ENCODE peak calls at places on chromosomes 3 and 15, in six cellular contexts. One of them, this sample, is unnamed.

GRCh38 chr3:105613120-105613519 is 246.4 kb downstream of the ALCAM start:
- DNase-seq in brain microvascular endothelial cell: no peak
- DNase-seq in left ventricle myocardium inferior: no peak
- DNase-seq in HepG2: no peak
- DNase-seq in stomach: no peak
- DNase-seq in cardiac fibroblast: peak
- DNase-seq in this sample: no peak

GRCh38 chr3:161671141-161671540 is 174.5 kb downstream of the OTOL1 start:
- DNase-seq in brain microvascular endothelial cell: no peak
- DNase-seq in left ventricle myocardium inferior: no peak
- DNase-seq in HepG2: no peak
- DNase-seq in stomach: no peak
- DNase-seq in cardiac fibroblast: no peak
- DNase-seq in this sample: no peak

GRCh38 chr15:34435658-34436057 is 1.9 kb downstream of the GOLGA8A start:
- DNase-seq in brain microvascular endothelial cell: no peak
- DNase-seq in left ventricle myocardium inferior: no peak
- DNase-seq in HepG2: no peak
- DNase-seq in stomach: no peak
- DNase-seq in cardiac fibroblast: no peak
- DNase-seq in this sample: no peak

GRCh38 chr3:182597621-182598041 is 195.7 kb upstream of the ATP11B start:
- DNase-seq in brain microvascular endothelial cell: no peak
- DNase-seq in left ventricle myocardium inferior: no peak
- DNase-seq in HepG2: no peak
- DNase-seq in stomach: no peak
- DNase-seq in cardiac fibroblast: no peak
- DNase-seq in this sample: peak

GRCh38 chr15:71272932-71273331 is 157.7 kb downstream of the THSD4 start:
- DNase-seq in brain microvascular endothelial cell: peak
- DNase-seq in left ventricle myocardium inferior: no peak
- DNase-seq in HepG2: no peak
- DNase-seq in stomach: no peak
- DNase-seq in cardiac fibroblast: peak
- DNase-seq in this sample: peak

GRCh38 chr15:67828969-67829646 is 3.8 kb downstream of the SKOR1 start:
- DNase-seq in brain microvascular endothelial cell: no peak
- DNase-seq in left ventricle myocardium inferior: no peak
- DNase-seq in HepG2: no peak
- DNase-seq in stomach: no peak
- DNase-seq in cardiac fibroblast: no peak
- DNase-seq in this sample: no peak

GRCh38 chr15:96619171-96619570 is 288.7 kb downstream of the NR2F2 start:
- DNase-seq in brain microvascular endothelial cell: no peak
- DNase-seq in left ventricle myocardium inferior: no peak
- DNase-seq in HepG2: no peak
- DNase-seq in stomach: no peak
- DNase-seq in cardiac fibroblast: no peak
- DNase-seq in this sample: no peak

GRCh38 chr15:85125056-85125661 is 143.5 kb downstream of the PDE8A start:
- DNase-seq in brain microvascular endothelial cell: peak
- DNase-seq in left ventricle myocardium inferior: no peak
- DNase-seq in HepG2: no peak
- DNase-seq in stomach: no peak
- DNase-seq in cardiac fibroblast: peak
- DNase-seq in this sample: peak

GRCh38 chr3:114558271-114558670 is 264.4 kb downstream of the TIGIT start:
- DNase-seq in brain microvascular endothelial cell: no peak
- DNase-seq in left ventricle myocardium inferior: no peak
- DNase-seq in HepG2: no peak
- DNase-seq in stomach: no peak
- DNase-seq in cardiac fibroblast: no peak
- DNase-seq in this sample: no peak

GRCh38 chr15:90838066-90838465 is 30.3 kb upstream of the FURIN start:
- DNase-seq in brain microvascular endothelial cell: no peak
- DNase-seq in left ventricle myocardium inferior: no peak
- DNase-seq in HepG2: no peak
- DNase-seq in stomach: no peak
- DNase-seq in cardiac fibroblast: no peak
- DNase-seq in this sample: no peak

GRCh38 chr3:71247221-71247947 is 336.1 kb downstream of the FOXP1 start:
- DNase-seq in brain microvascular endothelial cell: peak
- DNase-seq in left ventricle myocardium inferior: peak
- DNase-seq in HepG2: peak
- DNase-seq in stomach: no peak
- DNase-seq in cardiac fibroblast: no peak
- DNase-seq in this sample: no peak

GRCh38 chr3:154220462-154220861 is 99.3 kb downstream of the ARHGEF26 start:
- DNase-seq in brain microvascular endothelial cell: no peak
- DNase-seq in left ventricle myocardium inferior: no peak
- DNase-seq in HepG2: peak
- DNase-seq in stomach: no peak
- DNase-seq in cardiac fibroblast: no peak
- DNase-seq in this sample: no peak

GRCh38 chr15:63178034-63178433 is 11.4 kb upstream of the RAB8B start:
- DNase-seq in brain microvascular endothelial cell: no peak
- DNase-seq in left ventricle myocardium inferior: no peak
- DNase-seq in HepG2: peak
- DNase-seq in stomach: no peak
- DNase-seq in cardiac fibroblast: peak
- DNase-seq in this sample: no peak

GRCh38 chr15:99727733-99728132 is 5.5 kb downstream of the LYSMD4 start:
- DNase-seq in brain microvascular endothelial cell: no peak
- DNase-seq in left ventricle myocardium inferior: no peak
- DNase-seq in HepG2: no peak
- DNase-seq in stomach: no peak
- DNase-seq in cardiac fibroblast: no peak
- DNase-seq in this sample: no peak

GRCh38 chr3:55750525-55750924 is 263.4 kb upstream of the WNT5A start:
- DNase-seq in brain microvascular endothelial cell: peak
- DNase-seq in left ventricle myocardium inferior: no peak
- DNase-seq in HepG2: no peak
- DNase-seq in stomach: no peak
- DNase-seq in cardiac fibroblast: peak
- DNase-seq in this sample: peak

GRCh38 chr3:187041362-187042061 is 97.8 kb downstream of the RPL39L start:
- DNase-seq in brain microvascular endothelial cell: peak
- DNase-seq in left ventricle myocardium inferior: no peak
- DNase-seq in HepG2: peak
- DNase-seq in stomach: no peak
- DNase-seq in cardiac fibroblast: peak
- DNase-seq in this sample: no peak

GRCh38 chr3:8985876-8986275 is 22.6 kb upstream of the RAD18 start:
- DNase-seq in brain microvascular endothelial cell: no peak
- DNase-seq in left ventricle myocardium inferior: no peak
- DNase-seq in HepG2: no peak
- DNase-seq in stomach: no peak
- DNase-seq in cardiac fibroblast: no peak
- DNase-seq in this sample: no peak

GRCh38 chr3:11606865-11607440 is 36.8 kb downstream of the VGLL4 start:
- DNase-seq in brain microvascular endothelial cell: no peak
- DNase-seq in left ventricle myocardium inferior: no peak
- DNase-seq in HepG2: no peak
- DNase-seq in stomach: no peak
- DNase-seq in cardiac fibroblast: no peak
- DNase-seq in this sample: no peak

GRCh38 chr3:179045719-179046402 is 25.7 kb downstream of the ZMAT3 start:
- DNase-seq in brain microvascular endothelial cell: no peak
- DNase-seq in left ventricle myocardium inferior: no peak
- DNase-seq in HepG2: no peak
- DNase-seq in stomach: no peak
- DNase-seq in cardiac fibroblast: no peak
- DNase-seq in this sample: no peak

GRCh38 chr3:50580683-50581458 is 11.5 kb downstream of the HEMK1 start:
- DNase-seq in brain microvascular endothelial cell: no peak
- DNase-seq in left ventricle myocardium inferior: no peak
- DNase-seq in HepG2: no peak
- DNase-seq in stomach: no peak
- DNase-seq in cardiac fibroblast: no peak
- DNase-seq in this sample: no peak

GRCh38 chr3:139935071-139935865 is at the start of gene CLSTN2:
- DNase-seq in brain microvascular endothelial cell: peak
- DNase-seq in left ventricle myocardium inferior: peak
- DNase-seq in HepG2: no peak
- DNase-seq in stomach: peak
- DNase-seq in cardiac fibroblast: peak
- DNase-seq in this sample: no peak

GRCh38 chr3:80970292-80970691 is 791.2 kb downstream of the GBE1 start:
- DNase-seq in brain microvascular endothelial cell: no peak
- DNase-seq in left ventricle myocardium inferior: no peak
- DNase-seq in HepG2: no peak
- DNase-seq in stomach: no peak
- DNase-seq in cardiac fibroblast: no peak
- DNase-seq in this sample: no peak

GRCh38 chr3:52052831-52053306 is 3.5 kb downstream of the DUSP7 start:
- DNase-seq in brain microvascular endothelial cell: peak
- DNase-seq in left ventricle myocardium inferior: peak
- DNase-seq in HepG2: peak
- DNase-seq in stomach: peak
- DNase-seq in cardiac fibroblast: peak
- DNase-seq in this sample: no peak

GRCh38 chr3:52054689-52055511 is 1.5 kb downstream of the DUSP7 start:
- DNase-seq in brain microvascular endothelial cell: no peak
- DNase-seq in left ventricle myocardium inferior: no peak
- DNase-seq in HepG2: no peak
- DNase-seq in stomach: no peak
- DNase-seq in cardiac fibroblast: no peak
- DNase-seq in this sample: no peak

GRCh38 chr3:52051444-52051843 is 4.9 kb downstream of the DUSP7 start:
- DNase-seq in brain microvascular endothelial cell: no peak
- DNase-seq in left ventricle myocardium inferior: no peak
- DNase-seq in HepG2: no peak
- DNase-seq in stomach: no peak
- DNase-seq in cardiac fibroblast: no peak
- DNase-seq in this sample: no peak

GRCh38 chr3:52055537-52056351 is 627 bp downstream of the DUSP7 start:
- DNase-seq in brain microvascular endothelial cell: no peak
- DNase-seq in left ventricle myocardium inferior: peak
- DNase-seq in HepG2: peak
- DNase-seq in stomach: peak
- DNase-seq in cardiac fibroblast: peak
- DNase-seq in this sample: no peak

DNA sequence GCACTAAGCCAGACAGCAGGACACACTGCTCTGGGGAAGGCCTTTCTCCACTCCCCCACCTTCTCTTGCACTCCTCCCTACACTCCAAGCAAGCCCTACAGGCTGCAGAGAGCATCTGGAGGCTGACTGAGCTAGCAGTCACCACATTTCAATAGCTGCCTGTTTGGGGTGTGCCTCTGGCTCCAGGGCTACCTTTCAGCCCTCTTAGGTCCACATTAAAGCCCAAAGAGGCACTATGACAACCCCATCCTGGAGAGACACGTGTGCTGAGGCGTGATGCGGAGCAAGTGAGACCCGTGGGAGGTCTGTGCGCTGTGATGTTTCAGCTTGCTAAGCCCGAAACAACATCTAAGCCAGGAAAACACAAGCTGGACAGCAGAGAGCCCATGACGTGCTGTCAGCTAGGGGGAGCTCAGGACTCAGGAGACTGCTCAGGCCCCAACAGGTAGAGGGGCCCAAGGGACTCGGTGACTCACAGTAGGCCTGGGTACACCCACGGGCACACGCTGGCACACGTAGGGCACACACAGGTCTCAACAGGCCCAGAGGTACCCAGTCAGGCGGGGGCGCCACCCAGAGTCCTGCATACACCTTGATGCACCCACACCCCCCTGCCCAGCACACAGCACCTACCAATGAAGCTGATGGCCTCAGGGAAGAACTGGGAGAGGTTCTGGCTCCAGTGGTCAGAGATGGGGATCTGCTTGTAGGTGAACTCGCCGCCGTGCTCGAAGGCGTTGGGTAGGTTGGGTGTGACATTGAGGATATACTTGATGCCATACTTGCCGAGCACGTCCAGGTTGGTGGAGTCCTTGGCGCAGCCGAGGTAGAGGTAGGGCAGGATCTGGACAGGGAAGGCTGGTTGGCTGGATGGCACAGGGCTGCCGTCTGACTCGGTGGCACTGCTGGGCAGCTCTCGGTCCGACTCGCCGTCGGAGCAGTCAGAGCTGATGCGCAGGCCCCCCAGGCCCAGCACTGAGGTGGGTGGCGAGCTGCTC is 2.8 kb downstream of the DUSP7 start:
- DNase-seq in brain microvascular endothelial cell: no peak
- DNase-seq in left ventricle myocardium inferior: no peak
- DNase-seq in HepG2: no peak
- DNase-seq in stomach: no peak
- DNase-seq in cardiac fibroblast: peak
- DNase-seq in this sample: no peak
- H3K4me3 ChIP-seq in brain microvascular endothelial cell: peak
- H3K4me3 ChIP-seq in left ventricle myocardium inferior: peak
- H3K4me3 ChIP-seq in HepG2: no peak
- H3K4me3 ChIP-seq in stomach: peak
- H3K4me3 ChIP-seq in cardiac fibroblast: peak
- H3K4me3 ChIP-seq in this sample: peak

DNA sequence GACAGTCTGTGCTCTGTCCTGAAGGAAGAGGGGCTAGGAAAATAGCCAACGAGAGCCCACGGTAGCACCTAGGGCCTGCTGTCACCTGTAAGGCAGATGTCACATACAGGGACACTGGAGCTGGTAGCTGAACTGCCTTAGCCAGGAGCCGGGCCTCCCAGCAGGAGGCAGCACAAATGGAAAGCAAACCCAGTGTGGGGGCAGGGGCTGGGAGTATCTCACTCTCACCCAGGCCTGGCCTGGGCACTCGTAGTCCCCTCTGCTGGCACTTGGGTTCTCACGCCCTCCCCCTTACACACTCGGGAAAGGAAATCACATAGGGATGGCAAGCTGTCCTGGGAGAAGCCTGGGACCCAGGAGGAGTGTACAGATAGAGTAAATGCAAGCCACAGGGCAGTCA is 173.1 kb upstream of the CHRNA7 start:
- DNase-seq in brain microvascular endothelial cell: no peak
- DNase-seq in left ventricle myocardium inferior: no peak
- DNase-seq in HepG2: no peak
- DNase-seq in stomach: no peak
- DNase-seq in cardiac fibroblast: no peak
- DNase-seq in this sample: no peak
- TF ChIP-seq CTCF in brain microvascular endothelial cell: no peak
- TF ChIP-seq CTCF in left ventricle myocardium inferior: no peak
- TF ChIP-seq CTCF in HepG2: no peak
- TF ChIP-seq CTCF in stomach: no peak
- TF ChIP-seq CTCF in cardiac fibroblast: no peak
- TF ChIP-seq CTCF in this sample: no peak

GRCh38 chr3:159792070-159792469 is 196.6 kb upstream of the IL12A start:
- DNase-seq in brain microvascular endothelial cell: no peak
- DNase-seq in left ventricle myocardium inferior: no peak
- DNase-seq in HepG2: no peak
- DNase-seq in stomach: no peak
- DNase-seq in cardiac fibroblast: no peak
- DNase-seq in this sample: no peak
- H3K4me3 ChIP-seq in brain microvascular endothelial cell: no peak
- H3K4me3 ChIP-seq in left ventricle myocardium inferior: no peak
- H3K4me3 ChIP-seq in HepG2: no peak
- H3K4me3 ChIP-seq in stomach: no peak
- H3K4me3 ChIP-seq in cardiac fibroblast: no peak
- H3K4me3 ChIP-seq in this sample: no peak

DNA sequence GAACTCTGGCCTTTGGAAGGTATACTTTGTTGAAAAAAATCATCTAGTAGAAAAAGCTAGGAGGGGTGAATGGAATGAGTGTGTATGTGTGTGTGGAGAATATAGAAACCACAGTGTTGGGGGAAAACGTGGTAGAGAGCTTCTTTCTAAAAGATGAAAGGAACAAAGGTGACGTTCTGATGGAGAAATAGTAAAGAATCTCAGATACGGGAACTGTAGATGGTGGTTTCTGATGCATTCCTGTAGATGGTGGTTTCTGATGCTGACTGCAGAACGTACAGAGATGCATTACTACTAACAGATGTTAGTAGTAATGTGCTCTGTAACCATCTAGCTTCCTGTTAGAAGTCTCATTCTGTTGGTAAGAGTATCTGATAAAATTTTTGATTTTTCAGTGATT is 60.2 kb downstream of the VPS8 start:
- DNase-seq in brain microvascular endothelial cell: no peak
- DNase-seq in left ventricle myocardium inferior: no peak
- DNase-seq in HepG2: no peak
- DNase-seq in stomach: no peak
- DNase-seq in cardiac fibroblast: no peak
- DNase-seq in this sample: no peak
- TF ChIP-seq CTCF in brain microvascular endothelial cell: no peak
- TF ChIP-seq CTCF in left ventricle myocardium inferior: no peak
- TF ChIP-seq CTCF in HepG2: no peak
- TF ChIP-seq CTCF in stomach: no peak
- TF ChIP-seq CTCF in cardiac fibroblast: no peak
- TF ChIP-seq CTCF in this sample: no peak